ENCODE peak calls at places on chromosomes 7 and 10, in four cellular contexts. One of them, this sample, is unnamed.

GRCh38 chr10:25934673-25935139 is 677 bp downstream of the MYO3A start:
- DNase-seq in PC-3: no peak
- DNase-seq in adipocyte: no peak
- DNase-seq in HCT116: no peak
- DNase-seq in this sample: peak; percentile 38

GRCh38 chr10:2679646-2680045 is 387.7 kb upstream of the PFKP start:
- DNase-seq in PC-3: no peak
- DNase-seq in adipocyte: no peak
- DNase-seq in HCT116: no peak
- DNase-seq in this sample: no peak

GRCh38 chr10:29735628-29736324 is 101.0 kb upstream of the SVIL start:
- DNase-seq in PC-3: peak; percentile 89
- DNase-seq in adipocyte: peak; percentile 90
- DNase-seq in HCT116: peak; percentile 80
- DNase-seq in this sample: peak; percentile 92

GRCh38 chr7:106692450-106693051 is 31.6 kb upstream of the CCDC71L start:
- DNase-seq in PC-3: no peak
- DNase-seq in adipocyte: no peak
- DNase-seq in HCT116: no peak
- DNase-seq in this sample: no peak

GRCh38 chr7:98418271-98418635 is 17.4 kb upstream of the BAIAP2L1 start:
- DNase-seq in PC-3: peak; percentile 31
- DNase-seq in adipocyte: no peak
- DNase-seq in HCT116: peak; percentile 47
- DNase-seq in this sample: no peak

GRCh38 chr7:96183163-96183562 is 138.7 kb downstream of the SLC25A13 start:
- DNase-seq in PC-3: no peak
- DNase-seq in adipocyte: no peak
- DNase-seq in HCT116: no peak
- DNase-seq in this sample: no peak

GRCh38 chr7:151233111-151233701 is 923 bp downstream of the CHPF2 start:
- DNase-seq in PC-3: peak; percentile 76
- DNase-seq in adipocyte: peak; percentile 89
- DNase-seq in HCT116: no peak
- DNase-seq in this sample: no peak

GRCh38 chr10:131048595-131048994 is 262.9 kb downstream of the TCERG1L start:
- DNase-seq in PC-3: no peak
- DNase-seq in adipocyte: no peak
- DNase-seq in HCT116: no peak
- DNase-seq in this sample: no peak

GRCh38 chr7:28855538-28856217 is 102.5 kb downstream of the TRIL start:
- DNase-seq in PC-3: peak; percentile 99
- DNase-seq in adipocyte: peak; percentile 80
- DNase-seq in HCT116: peak; percentile 92
- DNase-seq in this sample: no peak

GRCh38 chr7:96088579-96088978 is 233.3 kb downstream of the SLC25A13 start:
- DNase-seq in PC-3: peak; percentile 83
- DNase-seq in adipocyte: peak; percentile 20
- DNase-seq in HCT116: no peak
- DNase-seq in this sample: no peak

GRCh38 chr10:67875340-67876238 is 8.9 kb upstream of the SIRT1 start:
- DNase-seq in PC-3: no peak
- DNase-seq in adipocyte: no peak
- DNase-seq in HCT116: no peak
- DNase-seq in this sample: no peak

GRCh38 chr10:124002391-124003069 is 90.9 kb downstream of the CHST15 start:
- DNase-seq in PC-3: no peak
- DNase-seq in adipocyte: no peak
- DNase-seq in HCT116: no peak
- DNase-seq in this sample: peak; percentile 8

GRCh38 chr10:30943451-30943850 is 88.2 kb downstream of the ZNF438 start:
- DNase-seq in PC-3: no peak
- DNase-seq in adipocyte: no peak
- DNase-seq in HCT116: no peak
- DNase-seq in this sample: no peak

GRCh38 chr10:119079572-119080520 is 771 bp downstream of the EIF3A start:
- DNase-seq in PC-3: peak; percentile 44
- DNase-seq in adipocyte: peak; percentile 92
- DNase-seq in HCT116: peak; percentile 43
- DNase-seq in this sample: peak; percentile 75

GRCh38 chr10:32983333-32983909 is 25.4 kb upstream of the ITGB1 start:
- DNase-seq in PC-3: peak; percentile 98
- DNase-seq in adipocyte: peak; percentile 92
- DNase-seq in HCT116: peak; percentile 84
- DNase-seq in this sample: no peak

GRCh38 chr7:80097756-80098155 is 36.9 kb upstream of the GNAI1 start:
- DNase-seq in PC-3: no peak
- DNase-seq in adipocyte: peak; percentile 22
- DNase-seq in HCT116: no peak
- DNase-seq in this sample: no peak

GRCh38 chr10:92542458-92542857 is 31.4 kb downstream of the IDE start:
- DNase-seq in PC-3: no peak
- DNase-seq in adipocyte: no peak
- DNase-seq in HCT116: no peak
- DNase-seq in this sample: no peak
- H3K36me3 ChIP-seq in PC-3: no peaks in the 10 kb centered on the region
- H3K36me3 ChIP-seq in adipocyte: peaks cover 9% of the 10 kb centered on the region
- H3K36me3 ChIP-seq in HCT116: no peaks in the 10 kb centered on the region
- H3K36me3 ChIP-seq in this sample: no peaks in the 10 kb centered on the region

GRCh38 chr10:624605-625334 is 64.7 kb downstream of the DIP2C start:
- DNase-seq in PC-3: no peak
- DNase-seq in adipocyte: peak; percentile 82
- DNase-seq in HCT116: no peak
- DNase-seq in this sample: peak; percentile 55
- H3K9ac ChIP-seq in PC-3: no peak overlapping the region
- H3K9ac ChIP-seq in adipocyte: peak overlapping the region; percentile 71
- H3K9ac ChIP-seq in HCT116: no peak overlapping the region
- H3K9ac ChIP-seq in this sample: no peak overlapping the region

GRCh38 chr7:36283171-36283570 is 106.5 kb upstream of the ANLN start:
- DNase-seq in PC-3: no peak
- DNase-seq in adipocyte: no peak
- DNase-seq in HCT116: no peak
- DNase-seq in this sample: no peak
- H3K4me1 ChIP-seq in PC-3: peaks cover 65% of the 10 kb centered on the region
- H3K4me1 ChIP-seq in adipocyte: peaks cover 52% of the 10 kb centered on the region
- H3K4me1 ChIP-seq in HCT116: peaks cover 41% of the 10 kb centered on the region
- H3K4me1 ChIP-seq in this sample: peaks cover 12% of the 10 kb centered on the region

DNA sequence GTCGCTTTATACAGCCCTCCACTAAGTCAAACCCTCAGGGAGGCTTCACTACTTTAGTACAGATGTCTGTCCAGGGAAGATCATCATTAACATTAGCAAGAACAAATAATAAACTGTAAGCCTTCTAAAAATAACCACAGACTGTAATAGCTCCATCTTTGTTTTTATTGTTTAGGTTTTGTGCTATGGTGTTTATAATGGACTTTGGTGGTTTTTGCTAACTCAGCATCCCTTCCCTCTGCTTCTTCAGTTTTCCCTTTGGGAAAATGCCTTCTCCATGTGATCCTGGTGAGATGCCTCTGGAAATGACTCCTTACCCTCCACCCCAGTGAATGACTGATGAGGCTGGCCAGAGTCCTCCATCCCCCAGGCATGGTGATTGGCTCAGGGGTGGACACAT is 131.3 kb downstream of the ICA1 start:
- DNase-seq in PC-3: no peak
- DNase-seq in adipocyte: no peak
- DNase-seq in HCT116: no peak
- DNase-seq in this sample: no peak
- H3K36me3 ChIP-seq in PC-3: no peaks in the 10 kb centered on the region
- H3K36me3 ChIP-seq in adipocyte: no peaks in the 10 kb centered on the region
- H3K36me3 ChIP-seq in HCT116: no peaks in the 10 kb centered on the region
- H3K36me3 ChIP-seq in this sample: no peaks in the 10 kb centered on the region

GRCh38 chr10:99788598-99789259 is 6.3 kb downstream of the ABCC2 start:
- DNase-seq in PC-3: no peak
- DNase-seq in adipocyte: peak; percentile 89
- DNase-seq in HCT116: no peak
- DNase-seq in this sample: peak; percentile 38
- H3K9ac ChIP-seq in PC-3: no peak overlapping the region
- H3K9ac ChIP-seq in adipocyte: peak overlapping the region; percentile 88
- H3K9ac ChIP-seq in HCT116: no peak overlapping the region
- H3K9ac ChIP-seq in this sample: no peak overlapping the region

GRCh38 chr7:70712942-70713341 is 419.0 kb upstream of the GALNT17 start:
- DNase-seq in PC-3: no peak
- DNase-seq in adipocyte: no peak
- DNase-seq in HCT116: no peak
- DNase-seq in this sample: no peak
- H3K4me1 ChIP-seq in PC-3: no peaks in the 10 kb centered on the region
- H3K4me1 ChIP-seq in adipocyte: peaks cover 23% of the 10 kb centered on the region
- H3K4me1 ChIP-seq in HCT116: no peaks in the 10 kb centered on the region
- H3K4me1 ChIP-seq in this sample: no peaks in the 10 kb centered on the region

GRCh38 chr10:69384320-69384719 is 32.4 kb downstream of the TACR2 start:
- DNase-seq in PC-3: no peak
- DNase-seq in adipocyte: no peak
- DNase-seq in HCT116: no peak
- DNase-seq in this sample: no peak
- H3K36me3 ChIP-seq in PC-3: peaks cover 61% of the 10 kb centered on the region
- H3K36me3 ChIP-seq in adipocyte: peaks cover 67% of the 10 kb centered on the region
- H3K36me3 ChIP-seq in HCT116: peaks cover 15% of the 10 kb centered on the region
- H3K36me3 ChIP-seq in this sample: peaks cover 6% of the 10 kb centered on the region